ENCODE peak calls at places on chromosomes 12 and 14, in nine cellular contexts. One of them, this sample, is unnamed.

GRCh38 chr12:16520328-16520727 is 85.6 kb downstream of the LMO3 start:
- DNase-seq in IMR-90: peak
- DNase-seq in endothelial cell of umbilical vein: no peak
- DNase-seq in A549: no peak
- DNase-seq in heart left ventricle: no peak
- DNase-seq in adrenal gland: no peak
- DNase-seq in NB4: peak
- DNase-seq in lower leg skin: no peak
- DNase-seq in Peyer's patch: no peak
- DNase-seq in this sample: no peak

GRCh38 chr12:104858611-104859010 is 99.5 kb downstream of the SLC41A2 start:
- DNase-seq in IMR-90: no peak
- DNase-seq in NB4: no peak
- DNase-seq in adrenal gland: no peak
- DNase-seq in lower leg skin: no peak
- DNase-seq in endothelial cell of umbilical vein: no peak
- DNase-seq in heart left ventricle: no peak
- DNase-seq in Peyer's patch: no peak
- DNase-seq in A549: no peak
- DNase-seq in this sample: no peak

GRCh38 chr12:62435337-62436163 is 31.1 kb upstream of the MON2 start:
- DNase-seq in IMR-90: peak
- DNase-seq in lower leg skin: peak
- DNase-seq in adrenal gland: peak
- DNase-seq in heart left ventricle: peak
- DNase-seq in endothelial cell of umbilical vein: peak
- DNase-seq in A549: peak
- DNase-seq in Peyer's patch: peak
- DNase-seq in NB4: peak
- DNase-seq in this sample: peak

GRCh38 chr14:101582294-101582693 is 21.0 kb downstream of the DIO3 start:
- DNase-seq in heart left ventricle: peak
- DNase-seq in Peyer's patch: no peak
- DNase-seq in adrenal gland: no peak
- DNase-seq in lower leg skin: no peak
- DNase-seq in NB4: no peak
- DNase-seq in A549: no peak
- DNase-seq in IMR-90: no peak
- DNase-seq in endothelial cell of umbilical vein: no peak
- DNase-seq in this sample: no peak

GRCh38 chr12:74021937-74022336 is 515.7 kb upstream of the ATXN7L3B start:
- DNase-seq in A549: peak
- DNase-seq in adrenal gland: peak
- DNase-seq in heart left ventricle: no peak
- DNase-seq in Peyer's patch: no peak
- DNase-seq in lower leg skin: no peak
- DNase-seq in endothelial cell of umbilical vein: peak
- DNase-seq in IMR-90: no peak
- DNase-seq in NB4: peak
- DNase-seq in this sample: peak

GRCh38 chr12:6450091-6450868 is 1.6 kb upstream of the TAPBPL start:
- DNase-seq in endothelial cell of umbilical vein: no peak
- DNase-seq in NB4: no peak
- DNase-seq in Peyer's patch: peak
- DNase-seq in lower leg skin: peak
- DNase-seq in IMR-90: no peak
- DNase-seq in A549: no peak
- DNase-seq in heart left ventricle: no peak
- DNase-seq in adrenal gland: no peak
- DNase-seq in this sample: no peak

GRCh38 chr12:13834241-13834640 is 147.2 kb downstream of the GRIN2B start:
- DNase-seq in NB4: no peak
- DNase-seq in adrenal gland: no peak
- DNase-seq in IMR-90: no peak
- DNase-seq in endothelial cell of umbilical vein: no peak
- DNase-seq in heart left ventricle: no peak
- DNase-seq in A549: no peak
- DNase-seq in Peyer's patch: no peak
- DNase-seq in lower leg skin: no peak
- DNase-seq in this sample: no peak

GRCh38 chr12:85569261-85569660 is 266.9 kb downstream of the RASSF9 start:
- DNase-seq in adrenal gland: no peak
- DNase-seq in heart left ventricle: no peak
- DNase-seq in NB4: no peak
- DNase-seq in A549: no peak
- DNase-seq in IMR-90: no peak
- DNase-seq in Peyer's patch: no peak
- DNase-seq in lower leg skin: no peak
- DNase-seq in endothelial cell of umbilical vein: no peak
- DNase-seq in this sample: no peak

GRCh38 chr14:74333909-74334308 is 14.4 kb upstream of the VRTN start:
- DNase-seq in NB4: no peak
- DNase-seq in endothelial cell of umbilical vein: no peak
- DNase-seq in Peyer's patch: no peak
- DNase-seq in adrenal gland: no peak
- DNase-seq in lower leg skin: no peak
- DNase-seq in IMR-90: peak
- DNase-seq in heart left ventricle: no peak
- DNase-seq in A549: no peak
- DNase-seq in this sample: no peak

GRCh38 chr12:95169368-95169767 is 47.9 kb downstream of the FGD6 start:
- DNase-seq in A549: peak
- DNase-seq in adrenal gland: no peak
- DNase-seq in endothelial cell of umbilical vein: peak
- DNase-seq in IMR-90: peak
- DNase-seq in heart left ventricle: no peak
- DNase-seq in lower leg skin: no peak
- DNase-seq in NB4: peak
- DNase-seq in Peyer's patch: peak
- DNase-seq in this sample: no peak

GRCh38 chr12:120224304-120225199 is 23.6 kb upstream of the RPLP0 start:
- DNase-seq in A549: no peak
- DNase-seq in IMR-90: no peak
- DNase-seq in NB4: no peak
- DNase-seq in heart left ventricle: peak
- DNase-seq in adrenal gland: no peak
- DNase-seq in Peyer's patch: peak
- DNase-seq in endothelial cell of umbilical vein: no peak
- DNase-seq in lower leg skin: no peak
- DNase-seq in this sample: peak

GRCh38 chr14:103725001-103725682 is 9.5 kb downstream of the ZFYVE21 start:
- DNase-seq in adrenal gland: peak
- DNase-seq in IMR-90: no peak
- DNase-seq in endothelial cell of umbilical vein: no peak
- DNase-seq in NB4: no peak
- DNase-seq in A549: no peak
- DNase-seq in Peyer's patch: no peak
- DNase-seq in lower leg skin: no peak
- DNase-seq in heart left ventricle: no peak
- DNase-seq in this sample: no peak

GRCh38 chr14:93538411-93538810 is 107.7 kb downstream of the UNC79 start:
- DNase-seq in adrenal gland: no peak
- DNase-seq in IMR-90: peak
- DNase-seq in heart left ventricle: no peak
- DNase-seq in lower leg skin: no peak
- DNase-seq in endothelial cell of umbilical vein: no peak
- DNase-seq in Peyer's patch: no peak
- DNase-seq in NB4: peak
- DNase-seq in A549: no peak
- DNase-seq in this sample: no peak

GRCh38 chr12:43836455-43836989 is 641 bp downstream of the TMEM117 start:
- DNase-seq in IMR-90: peak
- DNase-seq in NB4: peak
- DNase-seq in heart left ventricle: no peak
- DNase-seq in A549: peak
- DNase-seq in adrenal gland: peak
- DNase-seq in lower leg skin: no peak
- DNase-seq in endothelial cell of umbilical vein: peak
- DNase-seq in Peyer's patch: no peak
- DNase-seq in this sample: peak

GRCh38 chr12:11862794-11863193 is 207.9 kb upstream of the BCL2L14 start:
- DNase-seq in lower leg skin: no peak
- DNase-seq in adrenal gland: no peak
- DNase-seq in A549: no peak
- DNase-seq in heart left ventricle: no peak
- DNase-seq in IMR-90: peak
- DNase-seq in Peyer's patch: no peak
- DNase-seq in endothelial cell of umbilical vein: peak
- DNase-seq in NB4: no peak
- DNase-seq in this sample: peak

GRCh38 chr12:53752651-53753050 is 872 bp upstream of the CISTR start:
- DNase-seq in lower leg skin: no peak
- DNase-seq in Peyer's patch: no peak
- DNase-seq in IMR-90: no peak
- DNase-seq in NB4: peak
- DNase-seq in adrenal gland: no peak
- DNase-seq in A549: no peak
- DNase-seq in heart left ventricle: no peak
- DNase-seq in endothelial cell of umbilical vein: no peak
- DNase-seq in this sample: no peak
- TF ChIP-seq POLR2A in lower leg skin: no peak
- TF ChIP-seq POLR2A in Peyer's patch: no peak
- TF ChIP-seq POLR2A in IMR-90: no peak
- TF ChIP-seq POLR2A in NB4: no peak
- TF ChIP-seq POLR2A in adrenal gland: no peak
- TF ChIP-seq POLR2A in A549: no peak
- TF ChIP-seq POLR2A in heart left ventricle: no peak
- TF ChIP-seq POLR2A in endothelial cell of umbilical vein: no peak
- TF ChIP-seq POLR2A in this sample: no peak

DNA sequence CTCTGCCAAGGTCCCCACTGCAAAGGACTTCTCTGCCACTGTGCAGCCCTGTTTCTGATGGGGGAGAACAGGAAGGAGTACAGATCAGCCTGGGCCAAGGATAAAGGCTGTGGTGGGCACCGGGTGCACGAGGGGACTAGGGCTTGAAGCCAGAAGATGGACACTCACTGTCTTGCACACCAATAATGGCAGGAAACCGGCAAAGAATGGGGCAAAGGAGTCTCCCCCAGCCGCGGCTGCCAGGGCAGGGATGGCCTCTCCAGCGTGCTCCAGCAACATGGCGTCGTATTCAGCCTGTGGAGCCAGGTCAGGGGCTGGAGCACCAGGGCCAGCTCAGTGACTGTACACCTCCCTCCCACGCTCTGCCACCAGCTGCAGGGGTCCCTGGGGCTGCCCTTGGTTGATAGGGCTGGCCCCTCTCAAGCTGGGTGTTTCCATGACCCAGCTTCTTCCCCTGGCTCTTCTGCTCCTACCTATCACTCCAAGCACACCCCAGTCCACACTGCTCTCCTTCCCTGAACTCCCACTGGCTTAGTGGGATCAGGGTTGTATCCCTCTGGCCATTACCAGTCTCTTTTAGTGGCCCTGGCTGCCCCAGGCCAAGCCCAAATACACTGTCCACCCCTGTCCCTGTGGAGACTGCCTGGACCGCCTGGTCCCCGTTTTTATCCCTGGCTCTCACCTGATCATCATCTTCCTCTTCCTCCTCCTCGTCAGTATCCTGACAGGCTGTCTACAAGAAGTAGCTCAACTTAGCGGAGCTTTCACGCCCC is 6.3 kb downstream of the IPO4 start:
- DNase-seq in Peyer's patch: no peak
- DNase-seq in IMR-90: no peak
- DNase-seq in heart left ventricle: no peak
- DNase-seq in endothelial cell of umbilical vein: no peak
- DNase-seq in lower leg skin: no peak
- DNase-seq in NB4: no peak
- DNase-seq in A549: no peak
- DNase-seq in adrenal gland: no peak
- DNase-seq in this sample: no peak
- TF ChIP-seq POLR2A in Peyer's patch: no peak
- TF ChIP-seq POLR2A in IMR-90: no peak
- TF ChIP-seq POLR2A in heart left ventricle: no peak
- TF ChIP-seq POLR2A in endothelial cell of umbilical vein: no peak
- TF ChIP-seq POLR2A in lower leg skin: no peak
- TF ChIP-seq POLR2A in NB4: no peak
- TF ChIP-seq POLR2A in A549: no peak
- TF ChIP-seq POLR2A in adrenal gland: no peak
- TF ChIP-seq POLR2A in this sample: no peak

GRCh38 chr14:51846631-51847488 is 13.6 kb upstream of the GNG2 start:
- DNase-seq in endothelial cell of umbilical vein: peak
- DNase-seq in adrenal gland: peak
- DNase-seq in NB4: peak
- DNase-seq in Peyer's patch: peak
- DNase-seq in IMR-90: peak
- DNase-seq in A549: no peak
- DNase-seq in lower leg skin: peak
- DNase-seq in heart left ventricle: peak
- DNase-seq in this sample: peak
- TF ChIP-seq POLR2A in endothelial cell of umbilical vein: no peak
- TF ChIP-seq POLR2A in adrenal gland: no peak
- TF ChIP-seq POLR2A in NB4: no peak
- TF ChIP-seq POLR2A in Peyer's patch: no peak
- TF ChIP-seq POLR2A in IMR-90: no peak
- TF ChIP-seq POLR2A in A549: no peak
- TF ChIP-seq POLR2A in lower leg skin: no peak
- TF ChIP-seq POLR2A in heart left ventricle: no peak
- TF ChIP-seq POLR2A in this sample: no peak

GRCh38 chr14:77559381-77559780 is 57.1 kb downstream of the SPTLC2 start:
- DNase-seq in NB4: peak
- DNase-seq in A549: no peak
- DNase-seq in endothelial cell of umbilical vein: peak
- DNase-seq in lower leg skin: no peak
- DNase-seq in Peyer's patch: no peak
- DNase-seq in heart left ventricle: no peak
- DNase-seq in adrenal gland: no peak
- DNase-seq in IMR-90: no peak
- DNase-seq in this sample: no peak

GRCh38 chr14:77554207-77554606 is 55.6 kb upstream of the ISM2 start:
- DNase-seq in IMR-90: no peak
- DNase-seq in A549: no peak
- DNase-seq in endothelial cell of umbilical vein: no peak
- DNase-seq in lower leg skin: no peak
- DNase-seq in heart left ventricle: no peak
- DNase-seq in Peyer's patch: no peak
- DNase-seq in NB4: no peak
- DNase-seq in adrenal gland: no peak
- DNase-seq in this sample: no peak

GRCh38 chr14:77557391-77557790 is 58.8 kb upstream of the ISM2 start:
- DNase-seq in lower leg skin: no peak
- DNase-seq in endothelial cell of umbilical vein: no peak
- DNase-seq in IMR-90: no peak
- DNase-seq in heart left ventricle: no peak
- DNase-seq in NB4: peak
- DNase-seq in adrenal gland: no peak
- DNase-seq in A549: no peak
- DNase-seq in Peyer's patch: no peak
- DNase-seq in this sample: no peak

GRCh38 chr14:77554816-77555599 is 56.4 kb upstream of the ISM2 start:
- DNase-seq in NB4: peak
- DNase-seq in Peyer's patch: no peak
- DNase-seq in endothelial cell of umbilical vein: peak
- DNase-seq in lower leg skin: no peak
- DNase-seq in A549: no peak
- DNase-seq in IMR-90: no peak
- DNase-seq in heart left ventricle: no peak
- DNase-seq in adrenal gland: no peak
- DNase-seq in this sample: no peak

DNA sequence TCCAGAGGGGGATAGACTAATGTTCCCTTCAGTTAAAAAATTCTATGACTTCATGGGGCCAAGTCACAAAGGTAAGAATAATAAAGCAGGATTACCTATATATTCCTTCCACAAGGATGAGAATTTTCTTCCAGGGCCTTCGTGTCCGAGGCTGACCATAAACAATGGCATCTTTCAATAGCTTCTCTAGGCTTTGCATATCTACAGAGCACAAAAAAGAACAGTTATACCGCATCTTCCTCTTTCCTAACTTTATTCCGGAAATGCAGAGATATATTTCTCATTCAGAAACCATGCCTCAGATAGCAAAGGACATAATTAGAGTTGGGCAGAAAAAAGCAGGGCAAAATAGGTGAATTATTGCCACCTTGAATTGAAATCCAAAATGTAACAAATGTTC is 58.3 kb upstream of the ISM2 start:
- DNase-seq in Peyer's patch: no peak
- DNase-seq in heart left ventricle: no peak
- DNase-seq in lower leg skin: no peak
- DNase-seq in A549: no peak
- DNase-seq in adrenal gland: no peak
- DNase-seq in IMR-90: no peak
- DNase-seq in NB4: peak
- DNase-seq in endothelial cell of umbilical vein: no peak
- DNase-seq in this sample: no peak
- TF ChIP-seq POLR2A in Peyer's patch: no peak
- TF ChIP-seq POLR2A in heart left ventricle: no peak
- TF ChIP-seq POLR2A in lower leg skin: no peak
- TF ChIP-seq POLR2A in A549: no peak
- TF ChIP-seq POLR2A in adrenal gland: no peak
- TF ChIP-seq POLR2A in IMR-90: no peak
- TF ChIP-seq POLR2A in NB4: no peak
- TF ChIP-seq POLR2A in endothelial cell of umbilical vein: no peak
- TF ChIP-seq POLR2A in this sample: no peak

This sample was measured in thyroid gland.